ENCODE peak calls at places on chromosomes 5 and 9, in eight cellular contexts. V is upper lobe of right lung, P is neural progenitor cell, I is OCI-LY7, R is A549, G is prostate gland, J is Panc1, M is tibial artery. O is an unnamed sample.

GRCh38 chr9:117733465-117733864 is 29.3 kb downstream of the TLR4 start:
- DNase-seq in G (no peak), R (no peak), M (no peak), I (no peak), J (no peak), P (no peak), V (no peak), O (no peak)

GRCh38 chr9:112411626-112412027 is 31.7 kb downstream of the HSDL2 start:
- DNase-seq in R (no peak), J (no peak), I (no peak), M (no peak), G (no peak), V (no peak), P (no peak), O (no peak)

GRCh38 chr9:84538879-84539278 is 130.7 kb upstream of the NTRK2 start:
- DNase-seq in R (no peak), M (no peak), J (no peak), V (no peak), P (no peak), I (no peak), G (no peak), O (no peak)

GRCh38 chr5:67289763-67290521 is 93.3 kb upstream of the CD180 start:
- DNase-seq in M (peak; percentile 68), P (no peak), J (no peak), I (no peak), V (no peak), R (no peak), G (no peak), O (peak; percentile 33)

GRCh38 chr9:87909310-87910041 is 8.3 kb upstream of the SPATA31C1 start:
- DNase-seq in I (no peak), M (no peak), R (peak; percentile 87), G (no peak), V (no peak), P (no peak), J (peak; percentile 10), O (no peak)

GRCh38 chr9:81892440-81892839 is 35.8 kb upstream of the SPATA31D4 start:
- DNase-seq in R (no peak), I (no peak), G (no peak), M (no peak), P (no peak), J (no peak), V (no peak), O (no peak)

GRCh38 chr5:60959156-60959555 is 14.2 kb downstream of the NDUFAF2 start:
- DNase-seq in V (no peak), M (no peak), P (no peak), I (peak; percentile 16), J (no peak), G (no peak), R (peak; percentile 21), O (no peak)

GRCh38 chr5:174735498-174736350 is 11.3 kb downstream of the MSX2 start:
- DNase-seq in R (peak; percentile 34), I (no peak), M (no peak), J (no peak), P (peak; percentile 88), G (peak; percentile 32), V (no peak), O (no peak)

GRCh38 chr5:113574417-113574816 is 60.9 kb downstream of the YTHDC2 start:
- DNase-seq in P (no peak), V (no peak), R (no peak), M (no peak), G (no peak), J (no peak), I (no peak), O (no peak)

GRCh38 chr9:76576344-76576743 is 117.4 kb downstream of the GCNT1 start:
- DNase-seq in R (no peak), I (peak; percentile 80), J (no peak), M (peak; percentile 53), V (no peak), P (no peak), G (no peak), O (no peak)

DNA sequence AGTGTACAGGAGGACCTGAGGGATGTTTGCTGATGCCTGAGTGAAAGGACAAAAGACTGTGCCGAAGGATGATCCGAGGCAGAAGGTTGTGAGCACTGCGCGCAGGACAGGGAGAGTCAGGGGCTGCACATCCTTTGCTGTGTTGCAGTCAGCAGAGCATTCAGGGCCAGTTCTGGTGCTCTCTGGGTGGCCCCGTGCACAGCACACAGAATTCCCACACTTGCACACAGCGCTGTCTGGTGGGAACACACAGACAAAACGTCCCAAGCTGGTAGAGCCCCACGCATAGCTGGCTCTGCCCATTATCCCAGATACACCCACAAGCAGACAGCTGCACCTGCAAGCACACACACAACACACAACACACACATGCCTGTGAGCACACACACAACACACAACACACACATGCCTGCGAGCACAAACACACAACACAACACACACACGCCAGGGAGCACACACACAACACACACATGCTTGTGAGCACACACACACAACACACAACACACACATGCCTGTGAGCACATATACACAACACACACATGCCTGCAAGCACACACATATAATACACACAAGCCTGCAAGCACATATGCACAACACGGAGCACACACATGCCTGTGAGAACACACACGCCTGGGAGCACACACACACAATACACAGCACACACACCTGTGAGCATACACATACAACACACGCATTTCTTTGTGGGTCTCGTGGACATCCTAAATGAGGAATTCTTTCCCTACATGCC is 74.4 kb downstream of the FGF18 start:
- DNase-seq in P (no peak), M (no peak), G (no peak), V (no peak), R (no peak), I (no peak), J (no peak), O (no peak)
- H3K27ac ChIP-seq in P (no peak overlapping the region), M (peak overlapping the region; percentile 84), G (no peak overlapping the region), V (peak overlapping the region; percentile 67), R (no peak overlapping the region), I (no peak overlapping the region), J (no peak overlapping the region), O (peak overlapping the region; percentile 78)

GRCh38 chr9:136088939-136089696 is 6.0 kb downstream of the NACC2 start:
- DNase-seq in I (no peak), V (peak; percentile 76), G (no peak), M (no peak), R (no peak), J (no peak), P (peak; percentile 1), O (peak; percentile 42)

GRCh38 chr9:136090060-136090735 is 4.9 kb downstream of the NACC2 start:
- DNase-seq in P (peak; percentile 0), M (no peak), R (no peak), J (no peak), V (no peak), G (no peak), I (no peak), O (peak; percentile 46)

GRCh38 chr9:136088481-136088938 is 6.6 kb downstream of the NACC2 start:
- DNase-seq in P (peak; percentile 1), I (no peak), V (no peak), R (no peak), G (no peak), M (no peak), J (no peak), O (peak; percentile 20)

GRCh38 chr9:136090768-136091581 is 4.1 kb downstream of the NACC2 start:
- DNase-seq in J (no peak), V (peak; percentile 54), R (no peak), P (peak; percentile 44), G (no peak), M (peak; percentile 57), I (no peak), O (peak; percentile 53)

DNA sequence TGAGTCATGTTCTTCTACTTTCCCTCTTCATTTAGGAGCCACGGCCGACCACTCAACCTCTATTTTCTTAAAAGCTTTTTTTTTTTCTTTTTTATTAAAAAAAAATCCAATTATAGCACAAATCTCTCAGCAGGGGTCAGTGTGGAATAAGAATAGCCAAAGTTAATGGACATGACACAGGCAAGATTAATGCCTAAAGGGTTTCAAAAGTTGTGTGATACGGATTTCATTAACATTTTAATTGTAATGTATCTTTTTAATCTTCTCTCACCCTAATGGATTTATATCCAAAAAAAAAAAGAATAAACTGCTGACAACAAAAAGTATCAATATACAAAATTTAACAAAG is 5.4 kb downstream of the NACC2 start:
- DNase-seq in R (no peak), M (no peak), V (no peak), G (no peak), I (peak; percentile 39), P (no peak), J (no peak), O (no peak)
- TF ChIP-seq CTCF in R (peak; percentile 59), M (peak; percentile 32), V (peak; percentile 40), G (no peak), I (peak; percentile 75), P (no peak), J (no peak), O (peak; percentile 26)

GRCh38 chr9:110742741-110743371 is 74.3 kb downstream of the MUSK start:
- DNase-seq in R (no peak), V (no peak), M (no peak), I (no peak), G (peak; percentile 21), J (no peak), P (peak; percentile 84), O (no peak)
- H3K27ac ChIP-seq in R (peak overlapping the region; percentile 62), V (peak overlapping the region; percentile 7), M (peak overlapping the region; percentile 88), I (no peak overlapping the region), G (peak overlapping the region; percentile 73), J (peak overlapping the region; percentile 82), P (no peak overlapping the region), O (peak overlapping the region; percentile 61)

GRCh38 chr5:134555889-134556311 is 30.4 kb downstream of the JADE2 start:
- DNase-seq in G (no peak), R (peak; percentile 90), J (no peak), V (no peak), M (peak; percentile 74), I (peak; percentile 38), P (peak; percentile 68), O (peak; percentile 72)

GRCh38 chr5:134553816-134554215 is 28.3 kb downstream of the JADE2 start:
- DNase-seq in V (no peak), P (no peak), R (no peak), I (no peak), M (no peak), J (no peak), G (no peak), O (no peak)

GRCh38 chr5:134552301-134552700 is 26.8 kb downstream of the JADE2 start:
- DNase-seq in M (peak; percentile 81), G (no peak), P (no peak), R (peak; percentile 62), V (no peak), J (peak; percentile 82), I (no peak), O (no peak)

GRCh38 chr5:134555223-134555790 is 29.8 kb downstream of the JADE2 start:
- DNase-seq in G (no peak), V (no peak), J (no peak), M (no peak), R (no peak), P (no peak), I (no peak), O (no peak)

DNA sequence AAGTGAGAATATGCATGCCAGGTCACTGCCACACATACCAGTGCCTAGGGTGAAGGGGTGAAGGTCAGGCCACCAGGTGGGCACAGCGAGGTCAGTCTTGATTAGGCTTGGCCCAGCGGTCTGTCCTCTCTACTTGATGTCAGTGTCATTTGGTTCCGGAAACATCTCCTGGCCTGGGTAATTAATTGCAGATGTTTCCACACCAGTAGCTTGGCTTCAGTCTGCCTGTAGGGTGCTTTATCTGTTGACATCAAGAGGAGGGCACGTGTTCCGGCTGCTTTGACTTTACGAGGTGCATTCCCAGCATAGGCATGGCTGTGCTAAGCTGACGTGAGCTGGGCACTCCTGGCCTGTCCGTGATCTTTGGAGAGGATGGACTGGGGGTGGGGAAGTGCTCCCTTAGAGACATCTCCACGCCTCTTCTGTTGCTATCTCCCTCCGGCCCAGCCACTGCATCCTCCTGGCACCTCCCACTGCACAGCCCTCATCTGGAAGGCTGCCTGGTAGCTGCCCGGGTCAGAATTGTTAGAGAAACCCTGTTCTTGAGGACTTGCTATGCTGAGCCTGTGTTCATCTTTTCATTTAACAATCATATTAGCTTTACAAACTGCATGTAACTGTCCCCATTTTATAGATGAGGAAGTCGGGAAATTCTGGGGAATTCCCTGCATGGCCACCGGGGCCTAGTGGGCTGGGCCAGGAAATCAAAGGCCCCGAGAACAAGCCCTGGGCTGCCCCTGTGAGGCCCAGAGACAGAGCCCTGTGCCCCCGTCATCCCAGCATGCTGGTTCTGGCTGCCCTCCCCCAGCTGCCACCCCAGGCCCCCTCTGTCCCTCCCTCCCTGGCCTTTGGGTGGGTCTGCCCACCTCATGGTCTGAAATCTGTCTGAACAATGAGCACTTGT is 29.1 kb downstream of the JADE2 start:
- DNase-seq in G (peak; percentile 97), J (no peak), V (no peak), R (peak; percentile 96), P (no peak), M (peak; percentile 68), I (peak; percentile 60), O (peak; percentile 75)
- TF ChIP-seq CTCF in G (no peak), J (no peak), V (no peak), R (no peak), P (peak; percentile 6), M (no peak), I (no peak), O (no peak)

O was measured in psoas muscle.